ENCODE peak calls at places on chromosomes 6 and 20, in six cellular contexts. S, J, G, H, C and R are unnamed samples.

GRCh38 chr6:74505391-74505790 is 700.5 kb downstream of the COL12A1 start:
- DNase-seq in S (no peak), J (no peak), G (no peak), H (no peak), C (no peak), R (no peak)

GRCh38 chr6:14501914-14502313 is 384.3 kb downstream of the CD83 start:
- DNase-seq in S (no peak), J (no peak), G (no peak), H (no peak), C (no peak), R (no peak)

GRCh38 chr20:22680031-22680740 is 95.8 kb upstream of the FOXA2 start:
- DNase-seq in S (no peak), J (no peak), G (no peak), H (no peak), C (no peak), R (no peak)

GRCh38 chr6:168031411-168032382 is 34.2 kb downstream of the KIF25 start:
- DNase-seq in S (no peak), J (no peak), G (peak), H (no peak), C (peak), R (peak)

GRCh38 chr6:88599561-88599960 is 363.9 kb downstream of the RNGTT start:
- DNase-seq in S (no peak), J (no peak), G (no peak), H (no peak), C (no peak), R (no peak)

GRCh38 chr20:60477958-60478357 is 519.7 kb downstream of the CDH26 start:
- DNase-seq in S (no peak), J (no peak), G (no peak), H (no peak), C (no peak), R (no peak)

GRCh38 chr20:32599783-32600340 is 14.7 kb upstream of the NOL4L start:
- DNase-seq in S (no peak), J (no peak), G (no peak), H (no peak), C (no peak), R (no peak)

GRCh38 chr20:44211177-44212039 is 837 bp upstream of the OSER1 start:
- DNase-seq in S (no peak), J (no peak), G (no peak), H (no peak), C (peak), R (no peak)

GRCh38 chr6:129510930-129511329 is 199.0 kb downstream of the ARHGAP18 start:
- DNase-seq in S (no peak), J (no peak), G (no peak), H (no peak), C (peak), R (no peak)

GRCh38 chr6:143575840-143576498 is 64.4 kb upstream of the FUCA2 start:
- DNase-seq in S (no peak), J (no peak), G (no peak), H (no peak), C (peak), R (no peak)

GRCh38 chr6:12993283-12993898 is 276.8 kb downstream of the PHACTR1 start:
- DNase-seq in S (no peak), J (no peak), G (no peak), H (no peak), C (no peak), R (no peak)

GRCh38 chr20:33667245-33668086 is 723 bp downstream of the ACTL10 start:
- DNase-seq in S (peak), J (peak), G (no peak), H (no peak), C (peak), R (peak)

GRCh38 chr20:15854871-15855270 is 718.4 kb downstream of the KIF16B start:
- DNase-seq in S (no peak), J (no peak), G (no peak), H (no peak), C (no peak), R (no peak)

GRCh38 chr20:49268600-49269365 is 9.1 kb downstream of the ZNFX1 start:
- DNase-seq in S (no peak), J (no peak), G (no peak), H (no peak), C (peak), R (no peak)

GRCh38 chr6:25311251-25311910 is 32.2 kb downstream of the CARMIL1 start:
- DNase-seq in S (no peak), J (no peak), G (peak), H (peak), C (peak), R (no peak)

GRCh38 chr6:102075539-102075938 is 682.0 kb downstream of the GRIK2 start:
- DNase-seq in S (no peak), J (no peak), G (no peak), H (no peak), C (peak), R (no peak)

GRCh38 chr6:62283828-62284411 is 2.1 kb downstream of the KHDRBS2 start:
- DNase-seq in S (no peak), J (no peak), G (no peak), H (no peak), C (peak), R (no peak)

GRCh38 chr6:131368077-131368911 is 204.7 kb upstream of the ARG1 start:
- DNase-seq in S (peak), J (peak), G (peak), H (no peak), C (peak), R (no peak)

GRCh38 chr20:11027224-11027623 is 353.4 kb upstream of the JAG1 start:
- DNase-seq in S (no peak), J (no peak), G (no peak), H (no peak), C (no peak), R (no peak)

GRCh38 chr6:65259080-65259479 is 447.9 kb downstream of the EYS start:
- DNase-seq in S (no peak), J (no peak), G (no peak), H (no peak), C (peak), R (no peak)
- TF ChIP-seq CTCF in S (no peak), J (no peak), G (no peak), H (no peak), C (peak), R (peak)

DNA sequence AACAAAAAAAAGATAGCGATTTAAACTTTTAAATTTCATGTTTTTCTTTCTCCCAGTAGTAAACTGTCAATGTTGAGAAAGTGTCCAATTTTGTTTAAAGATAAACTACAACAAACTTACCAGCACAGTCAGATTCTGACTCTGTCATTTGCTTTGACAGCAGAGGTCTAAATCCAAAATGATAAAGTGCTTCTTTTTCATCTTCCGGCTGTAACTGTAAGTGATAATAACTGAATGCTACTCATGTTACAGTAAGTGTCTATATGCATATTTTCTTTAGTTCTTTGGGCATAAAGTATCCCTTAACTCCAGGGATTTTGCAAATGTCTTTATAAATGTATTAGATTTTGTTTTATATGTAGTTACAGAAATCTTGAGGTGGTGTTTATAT is 610.4 kb downstream of the RFPL4B start:
- DNase-seq in S (no peak), J (no peak), G (no peak), H (no peak), C (no peak), R (no peak)
- TF ChIP-seq CTCF in S (no peak), J (no peak), G (no peak), H (no peak), C (no peak), R (no peak)

GRCh38 chr6:37608587-37608986 is 89.1 kb downstream of the MDGA1 start:
- DNase-seq in S (no peak), J (no peak), G (no peak), H (no peak), C (no peak), R (no peak)

GRCh38 chr6:37612475-37612874 is 85.2 kb downstream of the MDGA1 start:
- DNase-seq in S (no peak), J (no peak), G (no peak), H (no peak), C (peak), R (no peak)

GRCh38 chr6:37603284-37603683 is 94.4 kb downstream of the MDGA1 start:
- DNase-seq in S (no peak), J (no peak), G (no peak), H (no peak), C (no peak), R (no peak)

GRCh38 chr6:37611516-37611915 is 86.2 kb downstream of the MDGA1 start:
- DNase-seq in S (no peak), J (no peak), G (no peak), H (no peak), C (no peak), R (no peak)

GRCh38 chr6:37607949-37608348 is 89.7 kb downstream of the MDGA1 start:
- DNase-seq in S (no peak), J (no peak), G (no peak), H (no peak), C (peak), R (no peak)
- TF ChIP-seq CTCF in S (no peak), J (no peak), G (peak), H (peak), C (peak), R (peak)

DNA sequence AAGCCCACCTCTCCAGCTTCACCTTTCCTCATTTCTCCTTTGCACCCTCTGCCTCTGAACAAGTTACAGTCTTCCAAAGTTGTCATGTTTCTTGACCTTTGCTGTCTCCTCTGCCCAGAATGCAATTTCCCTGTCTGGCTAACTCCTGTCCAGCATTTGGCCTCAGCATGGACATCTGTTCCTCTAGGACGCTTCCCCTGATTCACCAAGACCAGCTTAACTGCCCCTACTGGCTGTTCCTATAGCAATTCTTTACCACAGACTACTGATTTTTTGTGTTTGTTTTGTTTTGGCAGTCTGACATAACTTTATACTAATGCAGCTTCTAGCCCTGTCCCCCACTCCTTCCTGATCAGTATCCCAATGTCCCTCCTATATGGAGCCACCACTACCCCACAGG is 13.4 kb downstream of the GNL1 start:
- DNase-seq in S (no peak), J (no peak), G (no peak), H (no peak), C (peak), R (no peak)
- TF ChIP-seq CTCF in S (no peak), J (no peak), G (no peak), H (no peak), C (peak), R (peak)

DNA sequence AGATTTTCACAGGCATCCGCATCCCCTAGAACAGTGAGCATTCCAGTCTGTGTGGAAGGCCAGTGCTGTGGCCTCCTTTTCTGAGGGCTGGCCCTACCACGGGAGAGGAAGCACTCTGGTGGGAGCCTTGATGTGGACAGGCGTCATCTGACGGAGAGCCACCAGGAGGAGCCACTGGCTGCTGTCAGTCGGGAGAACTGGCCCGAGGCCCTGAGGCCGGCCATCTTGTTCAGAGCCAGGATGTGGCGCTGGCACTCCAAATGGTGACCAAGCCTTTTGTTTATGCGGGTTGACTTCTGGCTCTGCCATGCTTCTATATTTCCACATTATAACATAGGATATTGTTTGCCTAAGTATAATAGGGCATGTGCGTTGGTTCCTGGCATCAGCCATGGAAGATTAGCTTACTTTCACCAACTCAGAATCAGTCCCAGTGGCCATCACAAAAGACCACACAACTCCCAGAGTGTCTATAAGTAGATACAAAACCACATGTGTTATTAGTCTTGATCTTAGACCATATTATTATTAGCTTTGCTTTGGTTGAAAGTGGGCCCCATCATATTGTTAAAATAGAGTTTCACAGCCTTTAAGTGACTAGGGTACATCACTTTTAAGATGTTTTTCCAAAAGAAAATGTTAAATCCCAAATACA is 273.9 kb upstream of the TAB2 start:
- DNase-seq in S (no peak), J (no peak), G (no peak), H (no peak), C (peak), R (no peak)
- TF ChIP-seq CTCF in S (no peak), J (peak), G (peak), H (peak), C (peak), R (peak)

DNA sequence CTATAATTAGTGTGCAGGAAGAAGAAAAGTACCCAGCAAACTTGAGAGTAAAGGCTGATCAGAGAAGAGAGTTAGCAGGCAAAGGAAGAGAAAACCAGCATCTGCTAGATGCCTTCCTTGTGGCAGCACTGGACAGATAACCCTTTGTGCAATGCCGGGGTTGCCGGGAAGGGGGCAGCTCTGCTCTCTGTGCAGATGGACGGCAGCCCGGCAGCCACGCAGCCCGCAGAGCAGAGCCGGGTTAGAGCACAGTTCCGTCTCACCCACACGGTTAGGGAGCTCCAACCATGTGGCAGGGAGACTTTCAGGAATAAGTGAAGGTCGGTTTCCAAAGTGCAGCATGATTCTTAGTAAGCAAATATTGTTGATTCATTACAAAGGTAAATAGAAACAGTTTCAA is 80.0 kb upstream of the RPS6KA2 start:
- DNase-seq in S (peak), J (peak), G (no peak), H (no peak), C (peak), R (peak)
- TF ChIP-seq CTCF in S (peak), J (peak), G (peak), H (peak), C (peak), R (peak)

DNA sequence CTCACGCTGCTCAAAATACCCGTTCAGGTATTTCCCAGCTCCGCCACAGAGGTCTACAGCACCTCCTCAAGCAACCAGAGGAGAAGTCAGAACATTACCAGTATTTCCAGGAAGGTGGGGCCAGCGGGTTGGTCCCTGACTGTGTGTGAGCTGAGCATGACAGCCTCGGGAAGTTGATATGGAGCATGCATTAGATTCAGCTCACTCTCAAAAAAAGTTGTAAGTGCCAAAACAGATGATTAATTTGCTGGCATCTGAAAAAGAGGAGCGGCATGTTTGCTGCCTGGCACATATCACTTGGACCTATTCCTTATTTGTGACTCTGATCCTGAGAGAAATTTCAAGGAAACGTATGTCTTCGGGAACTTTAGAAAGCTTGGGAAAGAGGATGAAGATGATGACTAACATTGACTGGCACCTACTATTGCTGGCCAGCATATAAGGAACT is 32.3 kb downstream of the ELOVL2 start:
- DNase-seq in S (no peak), J (no peak), G (no peak), H (no peak), C (peak), R (no peak)
- TF ChIP-seq CTCF in S (no peak), J (no peak), G (no peak), H (no peak), C (no peak), R (peak)

GRCh38 chr6:165676435-165677068 is 13.5 kb upstream of the PDE10A start:
- DNase-seq in S (no peak), J (no peak), G (no peak), H (no peak), C (peak), R (no peak)
- TF ChIP-seq CTCF in S (peak), J (no peak), G (no peak), H (no peak), C (peak), R (no peak)

DNA sequence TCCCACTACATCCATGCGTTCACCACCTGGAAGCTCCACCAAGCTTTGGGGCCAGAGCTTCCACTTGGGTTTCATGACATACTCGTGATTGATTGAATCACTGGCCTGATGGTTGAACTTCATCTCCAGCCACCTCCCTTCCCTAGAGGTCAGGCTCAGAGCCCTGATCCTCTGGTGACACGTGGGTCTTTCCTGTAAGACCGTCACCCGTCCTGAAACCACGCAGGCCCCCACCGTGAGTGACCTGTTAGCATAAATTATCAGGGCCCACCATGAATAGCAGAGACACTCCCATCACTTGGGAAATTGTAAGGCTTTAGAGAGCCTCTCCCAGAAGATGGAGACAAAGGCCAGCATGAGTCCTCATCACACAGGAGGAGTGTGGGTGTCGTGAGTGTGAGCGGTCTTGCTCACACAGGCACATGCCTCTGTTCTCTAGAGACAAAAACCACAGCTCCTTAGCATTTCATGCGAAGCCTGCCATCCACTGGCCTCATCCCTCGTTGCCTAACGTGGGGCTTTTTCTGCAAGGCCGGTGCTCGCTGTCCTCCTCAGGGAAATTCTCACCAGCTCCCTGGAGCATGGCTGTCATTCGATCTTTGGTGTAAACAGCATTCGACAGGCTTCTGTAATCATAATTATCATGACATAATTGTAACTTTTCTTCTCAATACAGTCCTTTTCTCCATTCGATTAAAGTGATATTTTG is 65.1 kb upstream of the DUSP22 start:
- DNase-seq in S (no peak), J (peak), G (no peak), H (no peak), C (peak), R (peak)
- TF ChIP-seq CTCF in S (peak), J (no peak), G (no peak), H (no peak), C (peak), R (no peak)

GRCh38 chr6:68635706-68636513 is 828 bp downstream of the ADGRB3 start:
- DNase-seq in S (no peak), J (peak), G (no peak), H (no peak), C (no peak), R (no peak)
- TF ChIP-seq CTCF in S (no peak), J (no peak), G (no peak), H (no peak), C (no peak), R (peak)